ENCODE peak calls at places on chromosome 6, in ten cellular contexts. S is OCI-M1; Z is PC-9; N is ecto neural progenitor cell; T is ureter; V is nucleus accumbens; C is SW480; L is stimulated activated CD4-positive, alpha-beta T cell treated with anti-CD3 and anti-CD28 coated beads, TNF-alpha, amount 100 ng/mL, for 48 hours; R is aorta; E is lower lobe of right lung. U is an unnamed sample.

GRCh38 chr6:36636283-36636682 is 42.1 kb downstream of the SRSF3 start:
- DNase-seq in S (no peak), Z (no peak), N (no peak), T (no peak), V (no peak), C (no peak), L (no peak), R (no peak), E (no peak), U (no peak)

GRCh38 chr6:61989616-61990015 is 296.4 kb downstream of the KHDRBS2 start:
- DNase-seq in S (no peak), Z (no peak), N (no peak), T (no peak), V (no peak), C (no peak), L (no peak), R (no peak), E (no peak), U (no peak)

GRCh38 chr6:138109042-138109997 is 2.1 kb upstream of the PERP start:
- DNase-seq in S (peak; percentile 86), Z (peak; percentile 78), N (peak; percentile 59), T (peak; percentile 83), V (peak; percentile 22), C (peak; percentile 84), L (peak; percentile 75), R (peak; percentile 70), E (peak; percentile 55), U (no peak)

GRCh38 chr6:11615214-11615602 is 77.7 kb downstream of the TMEM170B start:
- DNase-seq in S (no peak), Z (peak; percentile 63), N (no peak), T (no peak), V (no peak), C (no peak), L (no peak), R (no peak), E (no peak), U (no peak)

GRCh38 chr6:87066449-87067288 is 28.2 kb downstream of the CGA start:
- DNase-seq in S (peak; percentile 77), Z (no peak), N (no peak), T (no peak), V (peak; percentile 0), C (peak; percentile 45), L (peak; percentile 8), R (no peak), E (no peak), U (no peak)

GRCh38 chr6:87573307-87574024 is 16.3 kb downstream of the RARS2 start:
- DNase-seq in S (no peak), Z (no peak), N (no peak), T (no peak), V (no peak), C (no peak), L (no peak), R (no peak), E (no peak), U (no peak)

GRCh38 chr6:16681260-16681873 is 79.9 kb downstream of the ATXN1 start:
- DNase-seq in S (no peak), Z (peak; percentile 95), N (no peak), T (no peak), V (no peak), C (peak; percentile 95), L (no peak), R (no peak), E (no peak), U (no peak)

GRCh38 chr6:35024601-35025054 is 116.5 kb downstream of the TCP11 start:
- DNase-seq in S (peak; percentile 23), Z (peak; percentile 92), N (no peak), T (no peak), V (peak; percentile 44), C (peak; percentile 80), L (no peak), R (peak; percentile 66), E (peak; percentile 81), U (no peak)

GRCh38 chr6:73519943-73520687 is 717 bp downstream of the EEF1A1 start:
- DNase-seq in S (peak; percentile 69), Z (peak; percentile 67), N (peak; percentile 70), T (peak; percentile 83), V (peak; percentile 50), C (peak; percentile 59), L (peak; percentile 64), R (peak; percentile 88), E (peak; percentile 85), U (peak; percentile 74)

GRCh38 chr6:10312445-10312844 is 102.4 kb downstream of the TFAP2A start:
- DNase-seq in S (no peak), Z (no peak), N (no peak), T (no peak), V (no peak), C (peak; percentile 42), L (no peak), R (no peak), E (no peak), U (no peak)

GRCh38 chr6:95095271-95095670 is 482.1 kb upstream of the MANEA start:
- DNase-seq in S (no peak), Z (no peak), N (no peak), T (no peak), V (no peak), C (peak; percentile 32), L (no peak), R (no peak), E (no peak), U (no peak)

U was measured in left lobe of liver.